ENCODE peak calls at places on chromosomes 13 and 19, in five cellular contexts. H is left ventricle myocardium inferior, M is neural progenitor cell, J is kidney, S is cardiac muscle cell. Z is an unnamed sample. For H3K36me3 and H3K4me1, the result is how much of the 10 kb centered on the place peaks cover.

GRCh38 chr19:1469936-1470863 is 8.8 kb downstream of the C19orf25 start:
- DNase-seq in H (peak), M (peak), J (peak), S (no peak), Z (peak)

GRCh38 chr13:47188802-47189201 is 291.9 kb upstream of the HTR2A start:
- DNase-seq in H (no peak), M (no peak), J (no peak), S (peak), Z (no peak)

GRCh38 chr13:80048030-80048429 is 292.9 kb downstream of the SPRY2 start:
- DNase-seq in H (no peak), M (no peak), J (no peak), S (no peak), Z (no peak)

GRCh38 chr13:106491928-106492327 is 43.5 kb downstream of the EFNB2 start:
- DNase-seq in H (no peak), M (no peak), J (no peak), S (no peak), Z (no peak)

GRCh38 chr19:2246801-2247361 is 2.2 kb upstream of the AMH start:
- DNase-seq in H (peak), M (no peak), J (peak), S (peak), Z (no peak)

GRCh38 chr13:110869805-110870706 is 44.8 kb downstream of the ANKRD10 start:
- DNase-seq in H (peak), M (peak), J (peak), S (peak), Z (no peak)

GRCh38 chr13:31943591-31943990 is 88.0 kb upstream of the FRY start:
- DNase-seq in H (no peak), M (no peak), J (no peak), S (no peak), Z (no peak)

GRCh38 chr19:48085904-48086864 is 24.4 kb downstream of the PLA2G4C start:
- DNase-seq in H (no peak), M (no peak), J (no peak), S (no peak), Z (no peak)

DNA sequence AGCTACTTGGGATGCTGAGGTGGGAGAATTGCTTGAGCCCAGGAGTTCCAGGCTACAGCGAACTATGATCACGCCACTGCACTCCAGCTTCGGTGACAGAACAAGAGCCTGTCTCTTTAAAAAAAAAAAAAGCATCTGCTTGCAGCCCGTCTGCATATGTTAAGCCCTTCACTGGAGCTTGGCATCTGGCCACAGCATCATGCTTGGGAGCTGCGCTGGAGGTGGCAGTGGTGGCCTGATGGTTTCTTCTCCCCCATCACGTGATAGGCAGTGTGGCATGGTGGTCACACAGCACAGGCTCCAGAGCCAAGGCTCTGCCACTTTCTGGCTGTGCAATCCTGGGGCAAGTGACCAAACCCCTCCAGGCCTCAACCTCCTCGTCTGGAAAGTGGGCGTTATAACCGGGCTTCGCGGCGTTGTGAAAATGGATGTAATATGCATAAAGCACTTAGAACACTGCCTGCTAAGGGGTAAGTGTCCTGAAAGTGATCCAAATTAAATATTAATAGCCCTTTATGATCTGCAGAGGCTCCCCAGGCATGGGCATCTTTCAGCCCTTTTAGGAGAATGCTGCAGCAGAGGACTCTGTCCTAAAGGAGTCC is 24.4 kb downstream of the MARK4 start:
- DNase-seq in H (no peak), M (no peak), J (no peak), S (peak), Z (peak)
- H3K36me3 ChIP-seq in H (half or more), M (under half), J (under half), S (under half), Z (half or more)

DNA sequence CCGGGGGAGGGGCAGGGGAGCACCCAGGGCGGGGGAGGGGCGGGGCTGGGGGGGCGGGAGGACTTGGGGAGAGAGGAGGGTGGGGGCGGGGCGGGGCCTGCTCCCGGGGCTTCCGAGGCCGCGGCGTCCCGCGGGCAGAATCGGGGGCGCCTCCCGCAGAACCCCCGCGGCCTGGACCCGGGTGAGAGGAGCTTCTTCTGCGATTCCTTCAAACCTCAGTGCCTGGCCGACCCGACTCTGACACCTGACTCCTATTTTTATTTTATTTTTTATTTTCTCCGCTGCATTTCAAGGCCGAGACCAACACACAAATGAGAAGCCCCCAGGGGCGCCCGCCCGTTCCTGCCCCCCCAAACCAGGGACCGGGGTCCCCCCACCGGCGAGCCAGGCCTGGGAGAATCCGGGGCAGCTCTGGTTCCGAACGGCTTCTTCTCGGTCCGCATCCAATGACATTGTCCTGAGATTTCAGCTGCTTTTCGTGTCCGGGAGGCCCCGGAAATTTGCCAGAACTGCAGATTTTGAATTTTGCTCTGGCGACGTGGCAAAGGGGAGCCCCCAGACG is 522 bp upstream of the GRTP1 start:
- DNase-seq in H (no peak), M (no peak), J (peak), S (peak), Z (no peak)
- H3K4me3 ChIP-seq in H (peak), M (peak), J (peak), S (peak), Z (peak)

GRCh38 chr13:39037410-39037879 is 444 bp downstream of the PROSER1 start:
- DNase-seq in H (no peak), M (no peak), J (no peak), S (no peak), Z (no peak)
- H3K4me1 ChIP-seq in H (half or more), M (under half), J (under half), S (under half), Z (under half)

GRCh38 chr19:34220472-34221063 is 33.8 kb upstream of the GARRE1 start:
- DNase-seq in H (no peak), M (peak), J (no peak), S (peak), Z (peak)
- H3K36me3 ChIP-seq in H (half or more), M (under half), J (under half), S (half or more), Z (half or more)

DNA sequence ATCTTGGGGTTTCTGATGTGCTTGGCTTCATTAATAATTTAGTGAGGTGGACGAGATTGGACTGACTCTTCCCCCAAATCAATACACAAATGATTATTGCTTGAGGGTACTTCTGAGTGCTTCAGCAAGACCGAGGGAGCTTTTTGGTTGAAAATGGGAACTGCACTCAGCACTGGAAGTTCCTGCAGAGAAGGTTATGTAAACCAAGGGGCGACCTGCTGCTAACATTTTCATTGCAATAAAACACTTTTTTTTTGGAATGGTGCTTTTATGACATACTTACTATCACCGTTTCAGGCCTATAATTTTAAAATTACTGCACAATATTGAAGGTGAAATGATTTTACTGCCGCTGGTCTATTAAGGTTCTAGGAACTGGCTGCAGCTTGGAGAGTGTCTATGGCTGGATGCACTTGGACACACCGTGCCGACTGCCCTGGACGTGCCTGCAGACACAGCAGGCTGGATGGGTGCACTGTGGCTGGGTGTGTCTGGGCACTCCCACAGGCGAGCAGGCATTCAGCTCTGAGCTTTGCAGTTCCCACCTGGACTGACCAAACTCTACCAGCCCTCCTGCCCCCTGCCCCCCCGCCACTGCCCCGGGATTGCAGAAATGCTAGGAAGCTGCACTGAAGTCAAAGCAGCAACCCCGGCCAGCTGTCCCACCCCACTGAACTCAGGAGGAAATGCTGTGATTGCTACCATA is 7.1 kb upstream of the LRP3 start:
- DNase-seq in H (no peak), M (no peak), J (peak), S (no peak), Z (no peak)
- H3K4me3 ChIP-seq in H (no peak), M (no peak), J (no peak), S (no peak), Z (no peak)

DNA sequence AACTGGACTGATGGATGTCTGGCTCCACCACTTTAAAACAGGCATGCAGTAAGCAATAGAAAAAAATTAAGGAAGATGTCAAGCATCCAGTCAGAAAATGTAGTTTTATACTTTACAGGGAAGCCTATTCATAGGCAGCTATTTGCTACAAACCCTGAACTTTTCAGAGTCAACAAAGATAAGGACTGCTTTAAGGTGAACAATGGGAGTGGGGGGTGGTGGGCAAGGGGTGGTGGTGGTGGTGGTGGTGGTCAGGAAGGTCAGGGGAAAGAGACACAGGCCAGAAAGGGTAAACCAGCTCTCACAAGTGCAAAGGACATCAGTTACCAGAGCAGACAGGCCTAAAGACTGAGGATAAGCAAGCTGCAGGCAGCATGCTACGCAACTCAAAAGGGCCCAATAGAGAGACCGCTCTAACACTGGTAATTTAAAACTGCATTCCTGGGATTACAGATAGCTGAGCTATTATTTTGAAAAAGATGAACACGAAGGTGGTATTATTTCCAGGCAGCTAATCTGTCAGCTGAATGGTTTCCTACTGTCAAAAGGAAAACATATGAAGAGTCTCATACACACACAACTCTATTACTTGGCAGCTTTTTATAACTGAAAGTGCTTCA is 14.8 kb downstream of the BRD4 start:
- DNase-seq in H (no peak), M (no peak), J (no peak), S (peak), Z (no peak)
- H3K4me1 ChIP-seq in H (half or more), M (under half), J (half or more), S (half or more), Z (under half)

GRCh38 chr19:18443406-18443805 is 5.5 kb upstream of the ISYNA1 start:
- DNase-seq in H (no peak), M (no peak), J (no peak), S (no peak), Z (no peak)
- H3K36me3 ChIP-seq in H (half or more), M (under half), J (under half), S (under half), Z (under half)

GRCh38 chr19:7916908-7917291 is 2.3 kb downstream of the TGFBR3L start:
- DNase-seq in H (no peak), M (no peak), J (peak), S (no peak), Z (no peak)
- H3K4me3 ChIP-seq in H (peak), M (peak), J (no peak), S (peak), Z (no peak)

GRCh38 chr13:77009011-77009410 is 17.1 kb downstream of the CLN5 start:
- DNase-seq in H (no peak), M (no peak), J (no peak), S (no peak), Z (no peak)

GRCh38 chr13:77014906-77015685 is 11.9 kb downstream of the FBXL3 start:
- DNase-seq in H (no peak), M (no peak), J (no peak), S (no peak), Z (no peak)

GRCh38 chr13:77016241-77016812 is 10.6 kb downstream of the FBXL3 start:
- DNase-seq in H (no peak), M (no peak), J (no peak), S (peak), Z (no peak)

GRCh38 chr13:77016888-77017623 is 9.9 kb downstream of the FBXL3 start:
- DNase-seq in H (no peak), M (no peak), J (no peak), S (no peak), Z (no peak)

DNA sequence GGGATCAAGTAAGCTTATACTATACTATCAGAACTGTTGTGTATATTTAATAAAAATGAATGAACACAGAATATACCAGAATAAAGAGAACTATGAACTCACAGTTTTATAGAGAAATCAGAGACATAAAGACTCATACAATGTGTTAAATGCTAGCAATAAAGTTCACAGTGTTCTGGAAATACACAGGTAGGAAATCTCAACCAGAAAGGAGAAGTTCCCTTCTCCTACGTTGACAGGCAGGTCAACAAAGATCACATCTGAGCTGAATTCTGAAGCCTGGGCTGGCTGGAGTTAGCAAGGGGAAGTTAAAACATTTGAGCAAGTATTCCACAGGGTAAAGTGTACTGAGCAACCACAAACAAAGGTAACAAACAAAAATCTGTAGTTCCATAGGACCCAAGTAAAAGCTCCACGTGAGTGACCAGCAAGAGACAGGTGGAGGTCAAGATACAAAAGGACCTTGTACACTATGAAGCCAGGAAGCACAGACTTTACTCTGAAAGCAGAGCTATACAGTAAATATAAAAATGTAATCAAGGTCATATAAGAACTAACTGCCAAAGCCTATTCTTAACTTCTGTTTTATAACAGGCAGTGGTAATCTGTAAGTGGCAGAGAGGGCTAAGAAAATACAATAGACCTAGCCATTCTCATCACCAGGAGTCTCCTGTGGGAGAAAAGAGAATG is 13.0 kb downstream of the FBXL3 start:
- DNase-seq in H (no peak), M (no peak), J (no peak), S (no peak), Z (no peak)
- H3K4me1 ChIP-seq in H (half or more), M (under half), J (under half), S (under half), Z (under half)

GRCh38 chr19:41206926-41207750 is 11.9 kb upstream of the AXL start:
- DNase-seq in H (peak), M (no peak), J (no peak), S (peak), Z (no peak)

GRCh38 chr19:41198559-41198958 is 5.5 kb downstream of the CYP2S1 start:
- DNase-seq in H (no peak), M (no peak), J (no peak), S (no peak), Z (no peak)

GRCh38 chr19:41206456-41206855 is 12.6 kb upstream of the AXL start:
- DNase-seq in H (no peak), M (no peak), J (no peak), S (no peak), Z (no peak)

GRCh38 chr19:41205995-41206394 is 13.0 kb downstream of the CYP2S1 start:
- DNase-seq in H (no peak), M (no peak), J (no peak), S (no peak), Z (no peak)

GRCh38 chr19:41203371-41203770 is 10.4 kb downstream of the CYP2S1 start:
- DNase-seq in H (no peak), M (no peak), J (no peak), S (no peak), Z (no peak)
- H3K36me3 ChIP-seq in H (under half), M (under half), J (under half), S (under half), Z (under half)